ENCODE peak calls at places on chromosomes 7 and 10, in five cellular contexts. W is stimulated activated naive B cell treated with anti-CD40 and anti-IgM and Interleukin-4, amounts not matched to agents 10 μg/mL and 1 μg/mL and 100 μg/mL, for 72 hours; S is activated CD8-positive, alpha-beta memory T cell treated with anti-CD3 and anti-CD28 coated beads for 1 hour; I is DMS53; Y is type B pancreatic cell. T is an unnamed sample.

GRCh38 chr7:44387427-44387826 is 62.0 kb upstream of the CAMK2B start:
- DNase-seq in W (no peak), S (no peak), I (no peak), Y (peak), T (no peak)

GRCh38 chr7:131188367-131189339 is 139.0 kb upstream of the MKLN1 start:
- DNase-seq in W (peak), S (peak), I (peak), Y (no peak), T (no peak)

GRCh38 chr7:128217972-128218652 is 23.0 kb upstream of the LEP start:
- DNase-seq in W (no peak), S (no peak), I (peak), Y (no peak), T (no peak)

GRCh38 chr7:130940907-130941306 is 206.9 kb upstream of the KLF14 start:
- DNase-seq in W (no peak), S (no peak), I (peak), Y (no peak), T (no peak)

GRCh38 chr10:89062861-89063260 is 72.3 kb downstream of the FAS start:
- DNase-seq in W (no peak), S (no peak), I (no peak), Y (no peak), T (no peak)

GRCh38 chr7:54242776-54243175 is 299.4 kb upstream of the VSTM2A start:
- DNase-seq in W (no peak), S (no peak), I (no peak), Y (no peak), T (no peak)

GRCh38 chr10:123869015-123869414 is 22.6 kb downstream of the CPXM2 start:
- DNase-seq in W (no peak), S (no peak), I (no peak), Y (no peak), T (no peak)

GRCh38 chr7:90824386-90825307 is 228.5 kb downstream of the CDK14 start:
- DNase-seq in W (no peak), S (no peak), I (no peak), Y (no peak), T (no peak)

GRCh38 chr7:22698762-22699161 is 28.2 kb upstream of the IL6 start:
- DNase-seq in W (no peak), S (no peak), I (no peak), Y (no peak), T (no peak)

GRCh38 chr10:98110356-98110755 is 24.1 kb upstream of the R3HCC1L start:
- DNase-seq in W (no peak), S (no peak), I (no peak), Y (no peak), T (no peak)

GRCh38 chr10:91700273-91700672 is 67.4 kb upstream of the PPP1R3C start:
- DNase-seq in W (no peak), S (no peak), I (no peak), Y (no peak), T (no peak)

T was measured in DMS153.